ENCODE peak calls at places on chromosomes 6 and 20, in eight cellular contexts. M is dorsolateral prefrontal cortex; V is cardiac muscle cell; O is IMR-90; I is CD8-positive, alpha-beta T cell; N is neuronal stem cell; Y is psoas muscle; X is neural progenitor cell. G is an unnamed sample.

GRCh38 chr6:165658395-165659058 is 4.5 kb downstream of the PDE10A start:
- DNase-seq in M (no peak), V (no peak), O (no peak), I (no peak), N (no peak), Y (no peak), X (no peak), G (no peak)

GRCh38 chr6:113690255-113690956 is 166.7 kb upstream of the MARCKS start:
- DNase-seq in M (no peak), V (no peak), O (peak; percentile 94), I (no peak), N (no peak), Y (no peak), X (no peak), G (peak; percentile 88)

GRCh38 chr6:154343473-154344308 is 12.9 kb downstream of the IPCEF1 start:
- DNase-seq in M (no peak), V (peak; percentile 40), O (peak; percentile 16), I (no peak), N (no peak), Y (no peak), X (peak; percentile 46), G (peak; percentile 4)

GRCh38 chr6:50591135-50591534 is 122.2 kb upstream of the TFAP2D start:
- DNase-seq in M (no peak), V (peak; percentile 94), O (no peak), I (no peak), N (no peak), Y (no peak), X (peak; percentile 33), G (no peak)

GRCh38 chr6:101758338-101758737 is 364.8 kb downstream of the GRIK2 start:
- DNase-seq in M (no peak), V (no peak), O (no peak), I (no peak), N (no peak), Y (no peak), X (no peak), G (no peak)

GRCh38 chr6:117907600-117908245 is 659 bp downstream of the SLC35F1 start:
- DNase-seq in M (no peak), V (peak; percentile 58), O (no peak), I (no peak), N (peak; percentile 48), Y (no peak), X (peak; percentile 72), G (peak; percentile 6)

GRCh38 chr6:43180985-43181384 is 1.0 kb upstream of the CUL9 start:
- DNase-seq in M (no peak), V (no peak), O (peak; percentile 19), I (no peak), N (no peak), Y (no peak), X (no peak), G (no peak)

GRCh38 chr6:91608428-91608827 is 1021.6 kb upstream of the MAP3K7 start:
- DNase-seq in M (no peak), V (no peak), O (no peak), I (no peak), N (no peak), Y (no peak), X (peak; percentile 52), G (no peak)

GRCh38 chr6:36724514-36725385 is 27.1 kb downstream of the RAB44 start:
- DNase-seq in M (no peak), V (peak; percentile 79), O (peak; percentile 65), I (peak; percentile 33), N (no peak), Y (peak; percentile 80), X (peak; percentile 72), G (peak; percentile 88)

GRCh38 chr20:2814587-2815051 is at the start of gene C20orf141:
- DNase-seq in M (no peak), V (no peak), O (peak; percentile 99), I (no peak), N (no peak), Y (peak; percentile 82), X (no peak), G (peak; percentile 93)

GRCh38 chr6:111550953-111551352 is 54.7 kb downstream of the TRAF3IP2 start:
- DNase-seq in M (no peak), V (no peak), O (no peak), I (no peak), N (no peak), Y (no peak), X (no peak), G (no peak)

GRCh38 chr6:126873351-126873750 is 245.1 kb upstream of the RSPO3 start:
- DNase-seq in M (no peak), V (no peak), O (no peak), I (no peak), N (no peak), Y (no peak), X (no peak), G (peak; percentile 61)

GRCh38 chr20:52313335-52313963 is 121.9 kb upstream of the ZFP64 start:
- DNase-seq in M (no peak), V (peak; percentile 60), O (peak; percentile 35), I (no peak), N (peak; percentile 27), Y (no peak), X (peak; percentile 71), G (peak; percentile 20)

GRCh38 chr20:4925842-4926530 is 75.3 kb downstream of the SLC23A2 start:
- DNase-seq in M (no peak), V (no peak), O (peak; percentile 77), I (no peak), N (no peak), Y (peak; percentile 70), X (no peak), G (peak; percentile 36)

GRCh38 chr6:156729248-156729647 is 47.9 kb upstream of the ARID1B start:
- DNase-seq in M (no peak), V (no peak), O (peak; percentile 68), I (no peak), N (no peak), Y (no peak), X (no peak), G (peak; percentile 12)

GRCh38 chr6:155709262-155709661 is 253.6 kb upstream of the NOX3 start:
- DNase-seq in M (no peak), V (no peak), O (no peak), I (no peak), N (no peak), Y (no peak), X (peak; percentile 16), G (no peak)

GRCh38 chr6:85452441-85452881 is 2.6 kb downstream of the NT5E start:
- DNase-seq in M (no peak), V (no peak), O (peak; percentile 93), I (no peak), N (no peak), Y (no peak), X (no peak), G (peak; percentile 82)

GRCh38 chr20:12916699-12917098 is 92.1 kb upstream of the SPTLC3 start:
- DNase-seq in M (no peak), V (no peak), O (no peak), I (no peak), N (no peak), Y (no peak), X (peak; percentile 5), G (no peak)

GRCh38 chr6:82875573-82876185 is 190.0 kb downstream of the UBE3D start:
- DNase-seq in M (no peak), V (no peak), O (peak; percentile 91), I (no peak), N (no peak), Y (no peak), X (no peak), G (peak; percentile 35)

GRCh38 chr20:64047046-64047389 is 2.4 kb downstream of the SOX18 start:
- DNase-seq in M (no peak), V (no peak), O (no peak), I (no peak), N (no peak), Y (no peak), X (no peak), G (no peak)
- H3K27me3 ChIP-seq in M (peaks cover 63% of the 10 kb centered on the region), V (peaks cover 92% of the 10 kb centered on the region), O (peaks cover 66% of the 10 kb centered on the region), I (peaks cover 24% of the 10 kb centered on the region), N (peaks cover 29% of the 10 kb centered on the region), Y (peaks cover 83% of the 10 kb centered on the region), X (peaks cover 100% of the 10 kb centered on the region), G (peaks cover 39% of the 10 kb centered on the region)

GRCh38 chr20:46893877-46894578 is 615 bp upstream of the EYA2 start:
- DNase-seq in M (no peak), V (no peak), O (no peak), I (no peak), N (no peak), Y (no peak), X (no peak), G (no peak)
- H3K27me3 ChIP-seq in M (peaks cover 29% of the 10 kb centered on the region), V (peaks cover 52% of the 10 kb centered on the region), O (no peaks in the 10 kb centered on the region), I (no peaks in the 10 kb centered on the region), N (no peaks in the 10 kb centered on the region), Y (peaks cover 39% of the 10 kb centered on the region), X (peaks cover 55% of the 10 kb centered on the region), G (peaks cover 20% of the 10 kb centered on the region)

DNA sequence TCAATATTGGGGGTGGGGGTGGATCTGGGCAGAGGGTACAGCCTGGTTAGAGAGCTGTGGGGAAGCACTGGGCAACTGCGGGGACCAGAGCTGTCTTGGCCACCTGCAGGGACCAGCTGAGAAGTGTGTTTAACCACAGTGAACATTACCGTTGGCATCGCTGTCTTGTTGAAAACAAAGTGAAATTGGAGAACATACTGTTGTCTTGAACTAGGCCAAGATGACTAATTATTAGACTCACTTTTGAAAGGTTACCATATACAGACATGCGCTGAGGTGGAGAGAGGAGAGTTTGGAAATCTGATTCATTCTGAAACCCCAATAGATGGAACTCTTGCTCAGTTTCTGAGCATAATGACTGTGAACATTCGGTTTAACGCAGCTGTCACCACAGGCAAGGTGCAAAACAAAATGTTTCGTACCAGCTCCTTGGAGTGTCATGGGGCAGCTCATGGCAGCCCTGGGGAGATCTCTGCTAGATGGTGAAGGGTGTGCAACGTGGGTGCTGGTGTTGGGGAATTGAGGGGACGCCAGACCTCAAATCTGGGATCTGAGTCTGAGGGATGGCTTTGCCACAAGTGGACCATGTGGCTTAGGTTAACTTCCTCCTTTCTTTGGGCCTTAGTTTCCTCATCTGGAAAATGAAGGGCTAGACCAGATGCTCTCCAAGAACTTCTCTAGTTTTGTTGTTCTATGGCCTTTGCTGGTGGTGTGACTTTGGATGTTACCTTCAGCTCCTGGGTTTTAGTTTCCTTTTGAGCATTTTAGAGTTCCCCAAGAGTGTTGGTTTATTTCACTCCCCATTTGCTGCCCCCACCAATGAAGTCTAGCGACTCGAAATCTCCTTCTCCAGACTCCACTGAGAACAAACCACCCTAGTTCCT is 24.6 kb upstream of the GTSF1L start:
- DNase-seq in M (no peak), V (no peak), O (peak; percentile 92), I (no peak), N (no peak), Y (no peak), X (no peak), G (peak; percentile 14)
- H3K27me3 ChIP-seq in M (peaks cover 4% of the 10 kb centered on the region), V (no peaks in the 10 kb centered on the region), O (no peaks in the 10 kb centered on the region), I (no peaks in the 10 kb centered on the region), N (no peaks in the 10 kb centered on the region), Y (peaks cover 18% of the 10 kb centered on the region), X (no peaks in the 10 kb centered on the region), G (no peaks in the 10 kb centered on the region)

DNA sequence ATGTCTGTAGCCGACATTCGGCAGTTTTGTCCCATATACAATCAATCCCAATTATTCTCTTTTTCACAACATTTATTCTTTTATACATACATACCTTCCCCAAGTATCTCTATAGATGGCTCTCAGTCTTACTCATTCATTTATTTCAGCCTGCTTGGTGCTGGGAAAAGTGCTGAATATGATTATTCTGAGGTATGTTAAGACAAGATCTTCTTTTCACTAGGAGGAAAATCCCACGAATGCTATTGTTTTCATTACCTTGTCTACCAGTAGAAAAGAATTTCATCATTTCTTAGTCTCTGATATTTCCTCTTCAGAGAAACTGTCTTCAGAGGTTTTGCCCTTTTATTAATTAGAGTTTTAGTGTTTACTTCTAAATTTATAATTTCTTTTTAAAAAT is 13.7 kb upstream of the BPIFA3 start:
- DNase-seq in M (no peak), V (no peak), O (no peak), I (no peak), N (no peak), Y (no peak), X (no peak), G (no peak)
- H3K27me3 ChIP-seq in M (no peaks in the 10 kb centered on the region), V (peaks cover 4% of the 10 kb centered on the region), O (peaks cover 1% of the 10 kb centered on the region), I (no peaks in the 10 kb centered on the region), N (no peaks in the 10 kb centered on the region), Y (no peaks in the 10 kb centered on the region), X (peaks cover 51% of the 10 kb centered on the region), G (peaks cover 45% of the 10 kb centered on the region)

G was measured in adipocyte.